ENCODE peak calls at places on chromosomes 5 and 9, in eight cellular contexts. One of them, this sample, is unnamed. For H3K79me2, the result is how much of the 10 kb centered on the place peaks cover.

GRCh38 chr5:7392401-7393024 is 3.4 kb upstream of the ADCY2 start:
- DNase-seq in PC-3: peak
- DNase-seq in H9: peak
- DNase-seq in mammary epithelial cell: no peak
- DNase-seq in fibroblast of lung: peak
- DNase-seq in mesendoderm: peak
- DNase-seq in neural progenitor cell: peak
- DNase-seq in PC-9: no peak
- DNase-seq in this sample: no peak

GRCh38 chr5:80034559-80034958 is 589 bp upstream of the THBS4 start:
- DNase-seq in PC-9: no peak
- DNase-seq in mammary epithelial cell: no peak
- DNase-seq in PC-3: no peak
- DNase-seq in fibroblast of lung: peak
- DNase-seq in H9: no peak
- DNase-seq in mesendoderm: no peak
- DNase-seq in neural progenitor cell: peak
- DNase-seq in this sample: no peak

GRCh38 chr9:30913331-30913730 is 1471.1 kb upstream of the ACO1 start:
- DNase-seq in PC-3: no peak
- DNase-seq in neural progenitor cell: peak
- DNase-seq in mesendoderm: peak
- DNase-seq in PC-9: no peak
- DNase-seq in fibroblast of lung: no peak
- DNase-seq in mammary epithelial cell: no peak
- DNase-seq in H9: peak
- DNase-seq in this sample: no peak

GRCh38 chr5:173715607-173716006 is 99.2 kb upstream of the BOD1 start:
- DNase-seq in H9: no peak
- DNase-seq in PC-9: no peak
- DNase-seq in mesendoderm: peak
- DNase-seq in PC-3: no peak
- DNase-seq in mammary epithelial cell: no peak
- DNase-seq in fibroblast of lung: peak
- DNase-seq in neural progenitor cell: no peak
- DNase-seq in this sample: no peak

GRCh38 chr9:123724211-123724831 is 205.6 kb downstream of the DENND1A start:
- DNase-seq in mammary epithelial cell: peak
- DNase-seq in neural progenitor cell: no peak
- DNase-seq in mesendoderm: peak
- DNase-seq in H9: no peak
- DNase-seq in PC-9: no peak
- DNase-seq in PC-3: no peak
- DNase-seq in fibroblast of lung: peak
- DNase-seq in this sample: no peak

GRCh38 chr5:72185717-72186388 is 78.6 kb downstream of the MAP1B start:
- DNase-seq in mammary epithelial cell: no peak
- DNase-seq in PC-3: no peak
- DNase-seq in PC-9: no peak
- DNase-seq in fibroblast of lung: peak
- DNase-seq in neural progenitor cell: no peak
- DNase-seq in mesendoderm: no peak
- DNase-seq in H9: no peak
- DNase-seq in this sample: no peak

GRCh38 chr9:91680998-91681397 is 257.4 kb upstream of the NFIL3 start:
- DNase-seq in PC-3: no peak
- DNase-seq in mesendoderm: no peak
- DNase-seq in mammary epithelial cell: no peak
- DNase-seq in fibroblast of lung: no peak
- DNase-seq in H9: no peak
- DNase-seq in neural progenitor cell: no peak
- DNase-seq in PC-9: no peak
- DNase-seq in this sample: no peak

GRCh38 chr9:130265431-130266235 is at the start of gene HMCN2:
- DNase-seq in H9: peak
- DNase-seq in mammary epithelial cell: peak
- DNase-seq in PC-3: no peak
- DNase-seq in neural progenitor cell: peak
- DNase-seq in PC-9: no peak
- DNase-seq in mesendoderm: peak
- DNase-seq in fibroblast of lung: no peak
- DNase-seq in this sample: no peak

GRCh38 chr5:98330871-98331270 is 442.6 kb upstream of the RGMB start:
- DNase-seq in mammary epithelial cell: no peak
- DNase-seq in PC-3: no peak
- DNase-seq in H9: no peak
- DNase-seq in neural progenitor cell: no peak
- DNase-seq in PC-9: no peak
- DNase-seq in mesendoderm: no peak
- DNase-seq in fibroblast of lung: no peak
- DNase-seq in this sample: no peak

GRCh38 chr5:74949976-74950375 is 83.8 kb upstream of the FAM169A start:
- DNase-seq in mammary epithelial cell: no peak
- DNase-seq in fibroblast of lung: no peak
- DNase-seq in PC-9: no peak
- DNase-seq in neural progenitor cell: no peak
- DNase-seq in mesendoderm: no peak
- DNase-seq in H9: no peak
- DNase-seq in PC-3: no peak
- DNase-seq in this sample: no peak

GRCh38 chr9:78605029-78605930 is 308.4 kb downstream of the PSAT1 start:
- DNase-seq in H9: no peak
- DNase-seq in PC-9: no peak
- DNase-seq in mesendoderm: peak
- DNase-seq in PC-3: no peak
- DNase-seq in fibroblast of lung: peak
- DNase-seq in mammary epithelial cell: no peak
- DNase-seq in neural progenitor cell: peak
- DNase-seq in this sample: no peak

GRCh38 chr9:120524038-120524437 is 55.9 kb downstream of the CDK5RAP2 start:
- DNase-seq in PC-3: no peak
- DNase-seq in PC-9: no peak
- DNase-seq in fibroblast of lung: no peak
- DNase-seq in mammary epithelial cell: no peak
- DNase-seq in H9: no peak
- DNase-seq in mesendoderm: no peak
- DNase-seq in neural progenitor cell: no peak
- DNase-seq in this sample: no peak

GRCh38 chr9:93096131-93096802 is at the start of gene CARD19:
- DNase-seq in mesendoderm: peak
- DNase-seq in PC-9: no peak
- DNase-seq in neural progenitor cell: peak
- DNase-seq in mammary epithelial cell: peak
- DNase-seq in PC-3: peak
- DNase-seq in H9: no peak
- DNase-seq in fibroblast of lung: peak
- DNase-seq in this sample: no peak

GRCh38 chr5:73160239-73160671 is 12.7 kb upstream of the TMEM174 start:
- DNase-seq in mesendoderm: no peak
- DNase-seq in PC-3: peak
- DNase-seq in fibroblast of lung: no peak
- DNase-seq in PC-9: no peak
- DNase-seq in H9: no peak
- DNase-seq in mammary epithelial cell: no peak
- DNase-seq in neural progenitor cell: no peak
- DNase-seq in this sample: no peak

GRCh38 chr5:30106596-30106995 is 1086.9 kb upstream of the CDH6 start:
- DNase-seq in fibroblast of lung: no peak
- DNase-seq in PC-9: no peak
- DNase-seq in PC-3: no peak
- DNase-seq in mammary epithelial cell: no peak
- DNase-seq in H9: no peak
- DNase-seq in mesendoderm: no peak
- DNase-seq in neural progenitor cell: no peak
- DNase-seq in this sample: no peak

GRCh38 chr5:81269751-81270686 is 31.4 kb upstream of the ZCCHC9 start:
- DNase-seq in mesendoderm: peak
- DNase-seq in H9: peak
- DNase-seq in fibroblast of lung: no peak
- DNase-seq in mammary epithelial cell: no peak
- DNase-seq in neural progenitor cell: peak
- DNase-seq in PC-3: peak
- DNase-seq in PC-9: no peak
- DNase-seq in this sample: no peak

GRCh38 chr9:99298660-99299059 is 76.6 kb downstream of the SEC61B start:
- DNase-seq in H9: no peak
- DNase-seq in neural progenitor cell: no peak
- DNase-seq in PC-9: no peak
- DNase-seq in mammary epithelial cell: no peak
- DNase-seq in mesendoderm: peak
- DNase-seq in PC-3: no peak
- DNase-seq in fibroblast of lung: no peak
- DNase-seq in this sample: no peak

GRCh38 chr9:134967547-134967930 is 49.8 kb upstream of the FCN1 start:
- DNase-seq in H9: no peak
- DNase-seq in mammary epithelial cell: no peak
- DNase-seq in neural progenitor cell: no peak
- DNase-seq in PC-3: no peak
- DNase-seq in PC-9: no peak
- DNase-seq in fibroblast of lung: peak
- DNase-seq in mesendoderm: no peak
- DNase-seq in this sample: no peak

GRCh38 chr5:171757853-171758535 is 27.6 kb upstream of the SMIM23 start:
- DNase-seq in PC-3: peak
- DNase-seq in neural progenitor cell: no peak
- DNase-seq in PC-9: peak
- DNase-seq in H9: no peak
- DNase-seq in mesendoderm: no peak
- DNase-seq in fibroblast of lung: peak
- DNase-seq in mammary epithelial cell: peak
- DNase-seq in this sample: peak

DNA sequence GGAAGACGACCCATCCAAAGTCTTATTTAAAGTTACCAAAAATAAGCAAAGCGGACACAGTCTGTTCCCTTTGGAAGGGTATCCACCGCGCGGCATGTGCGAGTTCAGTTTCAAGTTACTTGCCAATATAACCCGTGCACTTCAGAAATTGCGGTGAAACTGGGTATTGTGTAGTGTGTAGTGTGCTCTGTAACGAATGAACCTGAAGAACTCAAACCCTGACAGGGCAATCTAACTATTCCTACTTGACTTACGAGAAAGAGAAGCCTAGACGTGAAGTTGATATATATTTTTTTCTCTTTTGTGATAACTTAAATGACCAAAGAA is 1.5 kb downstream of the MAN2A1 start:
- DNase-seq in mammary epithelial cell: no peak
- DNase-seq in mesendoderm: no peak
- DNase-seq in H9: no peak
- DNase-seq in fibroblast of lung: no peak
- DNase-seq in PC-3: no peak
- DNase-seq in PC-9: no peak
- DNase-seq in neural progenitor cell: no peak
- DNase-seq in this sample: no peak
- H3K27ac ChIP-seq in mammary epithelial cell: peak
- H3K27ac ChIP-seq in mesendoderm: no peak
- H3K27ac ChIP-seq in H9: no peak
- H3K27ac ChIP-seq in fibroblast of lung: peak
- H3K27ac ChIP-seq in PC-3: no peak
- H3K27ac ChIP-seq in PC-9: no peak
- H3K27ac ChIP-seq in neural progenitor cell: no peak
- H3K27ac ChIP-seq in this sample: peak

DNA sequence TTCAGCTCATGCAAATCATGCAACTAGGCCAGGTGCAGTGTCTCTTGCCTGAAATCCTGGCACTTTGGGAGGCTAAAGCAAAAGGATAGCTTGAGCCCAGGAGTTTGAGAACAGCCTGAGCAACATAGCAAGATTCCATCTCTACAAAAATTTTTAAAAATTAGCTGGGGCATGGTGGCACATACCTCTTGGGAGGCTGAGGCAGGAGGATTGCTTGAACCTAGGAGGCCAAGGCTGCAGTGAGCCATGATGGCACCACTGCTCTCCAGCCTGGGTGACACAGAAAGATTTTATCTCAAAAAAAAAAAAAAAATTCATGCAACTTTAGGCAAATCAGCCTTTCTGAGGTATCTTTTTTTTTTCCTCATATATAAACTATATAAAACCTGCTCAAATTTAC is 35.6 kb upstream of the CCNB1 start:
- DNase-seq in mesendoderm: no peak
- DNase-seq in PC-9: no peak
- DNase-seq in mammary epithelial cell: no peak
- DNase-seq in H9: no peak
- DNase-seq in PC-3: no peak
- DNase-seq in fibroblast of lung: no peak
- DNase-seq in neural progenitor cell: no peak
- DNase-seq in this sample: no peak
- H3K4me2 ChIP-seq in mesendoderm: no peak
- H3K4me2 ChIP-seq in PC-9: no peak
- H3K4me2 ChIP-seq in mammary epithelial cell: no peak
- H3K4me2 ChIP-seq in H9: no peak
- H3K4me2 ChIP-seq in PC-3: no peak
- H3K4me2 ChIP-seq in fibroblast of lung: no peak
- H3K4me2 ChIP-seq in neural progenitor cell: no peak
- H3K4me2 ChIP-seq in this sample: no peak

GRCh38 chr9:88723751-88724150 is 188.8 kb downstream of the NXNL2 start:
- DNase-seq in mesendoderm: no peak
- DNase-seq in neural progenitor cell: no peak
- DNase-seq in PC-9: no peak
- DNase-seq in fibroblast of lung: no peak
- DNase-seq in PC-3: no peak
- DNase-seq in mammary epithelial cell: no peak
- DNase-seq in H9: no peak
- DNase-seq in this sample: no peak
- H3K79me2 ChIP-seq in mesendoderm: under half
- H3K79me2 ChIP-seq in neural progenitor cell: under half
- H3K79me2 ChIP-seq in PC-9: under half
- H3K79me2 ChIP-seq in fibroblast of lung: under half
- H3K79me2 ChIP-seq in PC-3: under half
- H3K79me2 ChIP-seq in mammary epithelial cell: under half
- H3K79me2 ChIP-seq in H9: under half
- H3K79me2 ChIP-seq in this sample: under half

GRCh38 chr5:132479073-132479811 is 11.3 kb downstream of the IRF1 start:
- DNase-seq in neural progenitor cell: no peak
- DNase-seq in H9: no peak
- DNase-seq in PC-9: no peak
- DNase-seq in PC-3: no peak
- DNase-seq in mammary epithelial cell: no peak
- DNase-seq in mesendoderm: no peak
- DNase-seq in fibroblast of lung: no peak
- DNase-seq in this sample: no peak

GRCh38 chr5:132475939-132476852 is 14.4 kb downstream of the IRF1 start:
- DNase-seq in mammary epithelial cell: no peak
- DNase-seq in PC-9: no peak
- DNase-seq in neural progenitor cell: no peak
- DNase-seq in fibroblast of lung: no peak
- DNase-seq in mesendoderm: no peak
- DNase-seq in H9: no peak
- DNase-seq in PC-3: no peak
- DNase-seq in this sample: no peak

GRCh38 chr5:132478498-132478855 is 12.1 kb downstream of the IRF1 start:
- DNase-seq in mammary epithelial cell: no peak
- DNase-seq in H9: no peak
- DNase-seq in fibroblast of lung: no peak
- DNase-seq in PC-3: no peak
- DNase-seq in neural progenitor cell: no peak
- DNase-seq in mesendoderm: no peak
- DNase-seq in PC-9: no peak
- DNase-seq in this sample: no peak

GRCh38 chr5:132476853-132477729 is 13.5 kb downstream of the IRF1 start:
- DNase-seq in mammary epithelial cell: no peak
- DNase-seq in PC-3: no peak
- DNase-seq in H9: no peak
- DNase-seq in PC-9: no peak
- DNase-seq in mesendoderm: peak
- DNase-seq in fibroblast of lung: no peak
- DNase-seq in neural progenitor cell: no peak
- DNase-seq in this sample: no peak

GRCh38 chr5:132477784-132478497 is 12.6 kb downstream of the IRF1 start:
- DNase-seq in mesendoderm: no peak
- DNase-seq in neural progenitor cell: no peak
- DNase-seq in PC-3: no peak
- DNase-seq in mammary epithelial cell: no peak
- DNase-seq in PC-9: no peak
- DNase-seq in H9: no peak
- DNase-seq in fibroblast of lung: no peak
- DNase-seq in this sample: no peak
- H3K27ac ChIP-seq in mesendoderm: no peak
- H3K27ac ChIP-seq in neural progenitor cell: no peak
- H3K27ac ChIP-seq in PC-3: no peak
- H3K27ac ChIP-seq in mammary epithelial cell: no peak
- H3K27ac ChIP-seq in PC-9: no peak
- H3K27ac ChIP-seq in H9: no peak
- H3K27ac ChIP-seq in fibroblast of lung: no peak
- H3K27ac ChIP-seq in this sample: no peak

This sample was measured in keratinocyte.